ENCODE peak calls at places on chromosomes 4 and X, in eight cellular contexts. T, O, V, L, P, K, J and X are unnamed samples.

GRCh38 chrX:53045002-53045401 is 3.6 kb upstream of the GPR173 start:
- DNase-seq in P (no peak), J (no peak), V (no peak), K (no peak), O (no peak), L (no peak), T (no peak), X (no peak)

GRCh38 chrX:154355776-154356140 is 18.7 kb downstream of the FLNA start:
- DNase-seq in O (no peak), V (no peak), P (no peak), J (no peak), L (no peak), K (no peak), T (no peak), X (no peak)

GRCh38 chrX:150253946-150254615 is 109.0 kb upstream of the MAMLD1 start:
- DNase-seq in T (no peak), K (no peak), L (no peak), O (no peak), P (no peak), J (no peak), V (no peak), X (no peak)

GRCh38 chr4:74481891-74482609 is 37.1 kb downstream of the AREG start:
- DNase-seq in J (no peak), P (no peak), O (no peak), T (no peak), L (no peak), K (no peak), V (no peak), X (no peak)

GRCh38 chr4:115292320-115293092 is 179.1 kb upstream of the NDST4 start:
- DNase-seq in L (no peak), V (no peak), J (no peak), K (no peak), P (no peak), O (no peak), T (no peak), X (no peak)

GRCh38 chr4:30056016-30056415 is 664.2 kb upstream of the PCDH7 start:
- DNase-seq in P (no peak), K (no peak), O (no peak), L (no peak), V (no peak), J (no peak), T (no peak), X (no peak)

GRCh38 chr4:63795301-63795700 is 613.9 kb downstream of the TECRL start:
- DNase-seq in J (no peak), O (no peak), K (no peak), T (no peak), V (no peak), L (no peak), P (no peak), X (no peak)

GRCh38 chr4:6444587-6444986 is 27.8 kb downstream of the PPP2R2C start:
- DNase-seq in J (no peak), L (no peak), O (no peak), V (no peak), T (no peak), P (no peak), K (no peak), X (no peak)

GRCh38 chr4:112516401-112517066 is 554 bp upstream of the NEUROG2 start:
- DNase-seq in P (no peak), T (peak), O (no peak), V (no peak), J (no peak), K (no peak), L (no peak), X (no peak)

GRCh38 chr4:112277220-112277619 is 8.5 kb downstream of the TIFA start:
- DNase-seq in P (no peak), L (no peak), T (no peak), O (no peak), K (no peak), V (no peak), J (no peak), X (no peak)

GRCh38 chr4:98558770-98559169 is 99.6 kb downstream of the TSPAN5 start:
- DNase-seq in T (no peak), K (no peak), L (no peak), P (no peak), V (no peak), O (no peak), J (no peak), X (no peak)